ENCODE peak calls at places on chromosomes 7 and 10, in eight cellular contexts. One of them, this sample, is unnamed.

GRCh38 chr10:78203915-78204818 is 170.5 kb downstream of the RPS24 start:
- DNase-seq in tibial artery: peak
- DNase-seq in stomach: no peak
- DNase-seq in dorsolateral prefrontal cortex: no peak
- DNase-seq in choroid plexus epithelial cell: no peak
- DNase-seq in adrenal gland: peak
- DNase-seq in IMR-90: no peak
- DNase-seq in H1: no peak
- DNase-seq in this sample: no peak

GRCh38 chr7:118731854-118732253 is 507.4 kb downstream of the ANKRD7 start:
- DNase-seq in tibial artery: no peak
- DNase-seq in stomach: no peak
- DNase-seq in dorsolateral prefrontal cortex: no peak
- DNase-seq in choroid plexus epithelial cell: no peak
- DNase-seq in adrenal gland: no peak
- DNase-seq in IMR-90: no peak
- DNase-seq in H1: no peak
- DNase-seq in this sample: no peak

GRCh38 chr10:86953747-86954680 is 3.4 kb downstream of the MMRN2 start:
- DNase-seq in tibial artery: peak
- DNase-seq in stomach: no peak
- DNase-seq in dorsolateral prefrontal cortex: peak
- DNase-seq in choroid plexus epithelial cell: peak
- DNase-seq in adrenal gland: peak
- DNase-seq in IMR-90: peak
- DNase-seq in H1: peak
- DNase-seq in this sample: peak

GRCh38 chr10:100482181-100482833 is 19.5 kb downstream of the WNT8B start:
- DNase-seq in tibial artery: peak
- DNase-seq in stomach: peak
- DNase-seq in dorsolateral prefrontal cortex: peak
- DNase-seq in choroid plexus epithelial cell: peak
- DNase-seq in adrenal gland: peak
- DNase-seq in IMR-90: peak
- DNase-seq in H1: no peak
- DNase-seq in this sample: peak

GRCh38 chr10:25758041-25758457 is 176.0 kb upstream of the MYO3A start:
- DNase-seq in tibial artery: no peak
- DNase-seq in stomach: no peak
- DNase-seq in dorsolateral prefrontal cortex: no peak
- DNase-seq in choroid plexus epithelial cell: peak
- DNase-seq in adrenal gland: peak
- DNase-seq in IMR-90: no peak
- DNase-seq in H1: no peak
- DNase-seq in this sample: no peak

GRCh38 chr7:120441850-120442249 is 168.9 kb downstream of the KCND2 start:
- DNase-seq in tibial artery: no peak
- DNase-seq in stomach: no peak
- DNase-seq in dorsolateral prefrontal cortex: no peak
- DNase-seq in choroid plexus epithelial cell: no peak
- DNase-seq in adrenal gland: no peak
- DNase-seq in IMR-90: no peak
- DNase-seq in H1: no peak
- DNase-seq in this sample: no peak

GRCh38 chr7:158323741-158324396 is 263.8 kb downstream of the PTPRN2 start:
- DNase-seq in tibial artery: no peak
- DNase-seq in stomach: no peak
- DNase-seq in dorsolateral prefrontal cortex: no peak
- DNase-seq in choroid plexus epithelial cell: no peak
- DNase-seq in adrenal gland: no peak
- DNase-seq in IMR-90: no peak
- DNase-seq in H1: no peak
- DNase-seq in this sample: no peak

GRCh38 chr10:31635415-31636065 is 293.1 kb downstream of the ARHGAP12 start:
- DNase-seq in tibial artery: no peak
- DNase-seq in stomach: no peak
- DNase-seq in dorsolateral prefrontal cortex: no peak
- DNase-seq in choroid plexus epithelial cell: no peak
- DNase-seq in adrenal gland: no peak
- DNase-seq in IMR-90: peak
- DNase-seq in H1: no peak
- DNase-seq in this sample: peak

GRCh38 chr10:110324201-110324804 is 19.6 kb upstream of the SMNDC1 start:
- DNase-seq in tibial artery: no peak
- DNase-seq in stomach: no peak
- DNase-seq in dorsolateral prefrontal cortex: no peak
- DNase-seq in choroid plexus epithelial cell: no peak
- DNase-seq in adrenal gland: no peak
- DNase-seq in IMR-90: peak
- DNase-seq in H1: no peak
- DNase-seq in this sample: no peak

GRCh38 chr10:80166581-80167470 is 34.3 kb downstream of the PLAC9 start:
- DNase-seq in tibial artery: no peak
- DNase-seq in stomach: no peak
- DNase-seq in dorsolateral prefrontal cortex: peak
- DNase-seq in choroid plexus epithelial cell: no peak
- DNase-seq in adrenal gland: no peak
- DNase-seq in IMR-90: no peak
- DNase-seq in H1: no peak
- DNase-seq in this sample: no peak

GRCh38 chr10:34491666-34492065 is 323.4 kb downstream of the PARD3 start:
- DNase-seq in tibial artery: no peak
- DNase-seq in stomach: no peak
- DNase-seq in dorsolateral prefrontal cortex: no peak
- DNase-seq in choroid plexus epithelial cell: peak
- DNase-seq in adrenal gland: no peak
- DNase-seq in IMR-90: no peak
- DNase-seq in H1: no peak
- DNase-seq in this sample: no peak

GRCh38 chr10:108544500-108545120 is 1378.7 kb downstream of the XPNPEP1 start:
- DNase-seq in tibial artery: no peak
- DNase-seq in stomach: peak
- DNase-seq in dorsolateral prefrontal cortex: peak
- DNase-seq in choroid plexus epithelial cell: peak
- DNase-seq in adrenal gland: peak
- DNase-seq in IMR-90: peak
- DNase-seq in H1: peak
- DNase-seq in this sample: peak

GRCh38 chr10:118564652-118565051 is 30.8 kb downstream of the PRLHR start:
- DNase-seq in tibial artery: no peak
- DNase-seq in stomach: no peak
- DNase-seq in dorsolateral prefrontal cortex: no peak
- DNase-seq in choroid plexus epithelial cell: no peak
- DNase-seq in adrenal gland: no peak
- DNase-seq in IMR-90: no peak
- DNase-seq in H1: no peak
- DNase-seq in this sample: no peak

GRCh38 chr7:142754681-142755575 is 5.7 kb downstream of the PRSS1 start:
- DNase-seq in tibial artery: no peak
- DNase-seq in stomach: no peak
- DNase-seq in dorsolateral prefrontal cortex: no peak
- DNase-seq in choroid plexus epithelial cell: no peak
- DNase-seq in adrenal gland: no peak
- DNase-seq in IMR-90: no peak
- DNase-seq in H1: no peak
- DNase-seq in this sample: no peak

GRCh38 chr7:134140889-134141867 is 14.0 kb downstream of the LRGUK start:
- DNase-seq in tibial artery: peak
- DNase-seq in stomach: peak
- DNase-seq in dorsolateral prefrontal cortex: peak
- DNase-seq in choroid plexus epithelial cell: peak
- DNase-seq in adrenal gland: peak
- DNase-seq in IMR-90: peak
- DNase-seq in H1: peak
- DNase-seq in this sample: peak

GRCh38 chr10:47336387-47337134 is 11.6 kb upstream of the RBP3 start:
- DNase-seq in tibial artery: peak
- DNase-seq in stomach: peak
- DNase-seq in dorsolateral prefrontal cortex: peak
- DNase-seq in choroid plexus epithelial cell: peak
- DNase-seq in adrenal gland: no peak
- DNase-seq in IMR-90: peak
- DNase-seq in H1: no peak
- DNase-seq in this sample: peak

GRCh38 chr10:1163204-1163660 is 107.0 kb downstream of the WDR37 start:
- DNase-seq in tibial artery: peak
- DNase-seq in stomach: peak
- DNase-seq in dorsolateral prefrontal cortex: peak
- DNase-seq in choroid plexus epithelial cell: no peak
- DNase-seq in adrenal gland: no peak
- DNase-seq in IMR-90: no peak
- DNase-seq in H1: no peak
- DNase-seq in this sample: no peak

GRCh38 chr10:63744060-63744941 is 223.1 kb downstream of the REEP3 start:
- DNase-seq in tibial artery: no peak
- DNase-seq in stomach: no peak
- DNase-seq in dorsolateral prefrontal cortex: no peak
- DNase-seq in choroid plexus epithelial cell: peak
- DNase-seq in adrenal gland: no peak
- DNase-seq in IMR-90: no peak
- DNase-seq in H1: no peak
- DNase-seq in this sample: peak

GRCh38 chr10:127872871-127873600 is 19.7 kb downstream of the CLRN3 start:
- DNase-seq in tibial artery: no peak
- DNase-seq in stomach: peak
- DNase-seq in dorsolateral prefrontal cortex: no peak
- DNase-seq in choroid plexus epithelial cell: no peak
- DNase-seq in adrenal gland: no peak
- DNase-seq in IMR-90: no peak
- DNase-seq in H1: no peak
- DNase-seq in this sample: no peak

GRCh38 chr7:158811461-158811860 is 17.8 kb downstream of the ESYT2 start:
- DNase-seq in tibial artery: no peak
- DNase-seq in stomach: no peak
- DNase-seq in dorsolateral prefrontal cortex: no peak
- DNase-seq in choroid plexus epithelial cell: peak
- DNase-seq in adrenal gland: peak
- DNase-seq in IMR-90: peak
- DNase-seq in H1: no peak
- DNase-seq in this sample: peak

GRCh38 chr10:80945267-80945880 is 407.7 kb downstream of the SH2D4B start:
- DNase-seq in tibial artery: no peak
- DNase-seq in stomach: no peak
- DNase-seq in dorsolateral prefrontal cortex: no peak
- DNase-seq in choroid plexus epithelial cell: no peak
- DNase-seq in adrenal gland: no peak
- DNase-seq in IMR-90: no peak
- DNase-seq in H1: peak
- DNase-seq in this sample: no peak

GRCh38 chr7:42945821-42946615 is 13.8 kb downstream of the MRPL32 start:
- DNase-seq in tibial artery: no peak
- DNase-seq in stomach: no peak
- DNase-seq in dorsolateral prefrontal cortex: no peak
- DNase-seq in choroid plexus epithelial cell: peak
- DNase-seq in adrenal gland: no peak
- DNase-seq in IMR-90: no peak
- DNase-seq in H1: no peak
- DNase-seq in this sample: peak
- H3K4me3 ChIP-seq in tibial artery: peak
- H3K4me3 ChIP-seq in stomach: no peak
- H3K4me3 ChIP-seq in dorsolateral prefrontal cortex: no peak
- H3K4me3 ChIP-seq in choroid plexus epithelial cell: no peak
- H3K4me3 ChIP-seq in adrenal gland: no peak
- H3K4me3 ChIP-seq in IMR-90: no peak
- H3K4me3 ChIP-seq in H1: no peak
- H3K4me3 ChIP-seq in this sample: peak

DNA sequence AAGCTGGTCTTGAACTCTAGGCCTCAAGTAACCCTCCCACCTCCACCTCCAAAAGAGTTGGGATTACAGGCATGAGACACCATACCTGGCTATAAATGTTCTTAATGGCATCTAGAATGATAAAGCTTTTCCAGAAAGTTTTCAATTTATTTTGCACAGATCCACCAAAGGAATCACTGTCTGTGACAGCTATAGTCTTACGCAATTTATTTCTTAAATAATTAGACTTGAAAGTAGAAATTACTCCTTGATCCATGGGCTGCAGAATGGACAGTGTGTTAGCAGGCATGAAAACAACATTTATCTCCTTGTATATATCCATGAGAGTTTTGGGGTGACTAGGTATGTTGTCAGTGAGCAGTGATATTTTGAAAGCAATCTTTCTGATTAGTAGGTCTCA is 33.8 kb downstream of the GALNT11 start:
- DNase-seq in tibial artery: no peak
- DNase-seq in stomach: no peak
- DNase-seq in dorsolateral prefrontal cortex: no peak
- DNase-seq in choroid plexus epithelial cell: no peak
- DNase-seq in adrenal gland: no peak
- DNase-seq in IMR-90: no peak
- DNase-seq in H1: no peak
- DNase-seq in this sample: no peak
- TF ChIP-seq CTCF in tibial artery: no peak
- TF ChIP-seq CTCF in stomach: no peak
- TF ChIP-seq CTCF in dorsolateral prefrontal cortex: no peak
- TF ChIP-seq CTCF in choroid plexus epithelial cell: no peak
- TF ChIP-seq CTCF in adrenal gland: no peak
- TF ChIP-seq CTCF in IMR-90: no peak
- TF ChIP-seq CTCF in H1: no peak
- TF ChIP-seq CTCF in this sample: no peak

DNA sequence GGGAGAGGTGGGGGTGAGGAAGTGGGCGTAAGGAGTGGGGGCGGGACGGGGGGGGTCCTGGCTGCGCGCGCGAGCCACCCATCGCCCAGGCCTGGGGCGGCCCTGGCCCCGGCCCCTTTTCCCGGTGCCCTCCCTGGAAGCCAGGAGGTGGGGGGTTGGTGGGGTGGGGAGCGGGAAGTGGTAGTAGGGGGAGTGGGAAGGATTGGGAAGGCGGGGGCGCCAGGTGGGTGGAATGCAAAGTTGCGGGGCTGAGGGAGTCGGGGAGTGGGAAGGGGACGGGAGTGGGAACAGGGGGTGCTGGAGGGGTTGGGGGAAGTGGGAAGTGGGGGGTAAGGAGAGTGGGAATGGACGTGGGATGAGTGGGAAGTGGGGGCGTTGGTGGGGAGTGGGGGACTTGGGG is 369 bp upstream of the MMD2 start:
- DNase-seq in tibial artery: no peak
- DNase-seq in stomach: no peak
- DNase-seq in dorsolateral prefrontal cortex: no peak
- DNase-seq in choroid plexus epithelial cell: no peak
- DNase-seq in adrenal gland: no peak
- DNase-seq in IMR-90: no peak
- DNase-seq in H1: no peak
- DNase-seq in this sample: no peak
- H3K4me3 ChIP-seq in tibial artery: peak
- H3K4me3 ChIP-seq in stomach: peak
- H3K4me3 ChIP-seq in dorsolateral prefrontal cortex: peak
- H3K4me3 ChIP-seq in choroid plexus epithelial cell: no peak
- H3K4me3 ChIP-seq in adrenal gland: no peak
- H3K4me3 ChIP-seq in IMR-90: no peak
- H3K4me3 ChIP-seq in H1: no peak
- H3K4me3 ChIP-seq in this sample: no peak

DNA sequence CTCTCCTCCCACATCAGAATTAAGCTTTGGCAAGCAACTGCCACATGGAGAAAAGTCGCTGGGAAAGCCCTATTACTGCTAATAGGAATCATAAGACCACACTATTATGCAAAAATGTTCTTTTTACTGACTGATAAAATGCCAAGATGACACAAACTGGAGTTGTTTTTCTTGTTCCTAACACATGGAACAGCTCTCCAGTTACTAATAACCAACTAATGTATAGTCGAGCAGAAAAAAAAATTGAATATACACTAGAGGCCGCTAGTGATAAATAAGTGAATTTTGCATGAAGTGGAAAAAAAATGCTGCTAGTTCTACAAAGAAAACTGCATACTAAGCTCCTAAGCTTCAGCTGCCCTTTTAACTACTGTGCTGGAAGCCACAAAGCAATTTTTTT is 165.6 kb downstream of the TPK1 start:
- DNase-seq in tibial artery: no peak
- DNase-seq in stomach: no peak
- DNase-seq in dorsolateral prefrontal cortex: no peak
- DNase-seq in choroid plexus epithelial cell: peak
- DNase-seq in adrenal gland: no peak
- DNase-seq in IMR-90: no peak
- DNase-seq in H1: no peak
- DNase-seq in this sample: no peak
- TF ChIP-seq CTCF in tibial artery: no peak
- TF ChIP-seq CTCF in stomach: no peak
- TF ChIP-seq CTCF in dorsolateral prefrontal cortex: no peak
- TF ChIP-seq CTCF in choroid plexus epithelial cell: peak
- TF ChIP-seq CTCF in adrenal gland: no peak
- TF ChIP-seq CTCF in IMR-90: no peak
- TF ChIP-seq CTCF in H1: no peak
- TF ChIP-seq CTCF in this sample: no peak